ENCODE peak calls at places on chromosome 4, in nine cellular contexts. F, D, L, C, U, P, B, X and Y are unnamed samples.

GRCh38 chr4:59380841-59381366 is 1819.2 kb upstream of the ADGRL3 start:
- DNase-seq in X (no peak), U (no peak), P (no peak), D (no peak), L (no peak), B (peak), C (no peak), F (no peak), Y (no peak)

GRCh38 chr4:53800741-53801140 is 209.5 kb upstream of the LNX1 start:
- DNase-seq in B (peak), L (no peak), C (no peak), P (no peak), D (no peak), F (no peak), X (no peak), U (no peak), Y (no peak)

GRCh38 chr4:83905952-83906351 is 370.0 kb downstream of the GPAT3 start:
- DNase-seq in C (no peak), L (no peak), B (no peak), P (no peak), F (no peak), X (no peak), U (no peak), D (no peak), Y (no peak)

GRCh38 chr4:105352826-105353225 is 121.0 kb downstream of the PPA2 start:
- DNase-seq in L (no peak), P (no peak), B (peak), C (no peak), U (no peak), F (no peak), D (no peak), X (no peak), Y (no peak)

GRCh38 chr4:148068065-148068911 is 336.4 kb downstream of the ARHGAP10 start:
- DNase-seq in F (no peak), D (no peak), C (no peak), U (no peak), B (no peak), L (no peak), X (no peak), P (no peak), Y (no peak)

GRCh38 chr4:83889802-83890201 is 353.9 kb downstream of the GPAT3 start:
- DNase-seq in L (peak), X (no peak), C (no peak), F (no peak), P (no peak), U (peak), D (no peak), B (peak), Y (no peak)

GRCh38 chr4:152454398-152455011 is 81.4 kb downstream of the FBXW7 start:
- DNase-seq in U (peak), X (no peak), C (no peak), B (peak), L (no peak), P (no peak), D (no peak), F (peak), Y (no peak)

GRCh38 chr4:127685292-127685691 is 44.9 kb upstream of the SLC25A31 start:
- DNase-seq in X (no peak), P (no peak), U (peak), B (peak), D (no peak), C (no peak), L (no peak), F (no peak), Y (no peak)

GRCh38 chr4:76831475-76832390 is 66.2 kb downstream of the SOWAHB start:
- DNase-seq in P (peak), D (no peak), C (no peak), L (no peak), B (no peak), U (no peak), X (no peak), F (no peak), Y (no peak)

GRCh38 chr4:65653740-65654361 is 16.4 kb downstream of the EPHA5 start:
- DNase-seq in X (no peak), F (no peak), C (no peak), B (no peak), P (no peak), L (no peak), U (no peak), D (no peak), Y (no peak)

GRCh38 chr4:40152642-40153041 is 44.2 kb upstream of the RHOH start:
- DNase-seq in C (no peak), X (no peak), U (no peak), F (no peak), P (no peak), B (no peak), L (no peak), D (no peak), Y (no peak)

GRCh38 chr4:56728512-56728911 is 47.4 kb upstream of the HOPX start:
- DNase-seq in F (no peak), L (peak), B (peak), D (peak), U (peak), C (no peak), P (peak), X (peak), Y (peak)

GRCh38 chr4:76546282-76547166 is 111.5 kb downstream of the SHROOM3 start:
- DNase-seq in B (peak), P (peak), L (peak), F (peak), C (no peak), D (no peak), X (peak), U (peak), Y (no peak)

GRCh38 chr4:83340692-83341343 is 6.2 kb upstream of the HPSE start:
- DNase-seq in U (no peak), B (no peak), X (no peak), P (no peak), C (no peak), L (no peak), F (no peak), D (no peak), Y (no peak)

GRCh38 chr4:74547042-74547441 is 102.1 kb downstream of the AREG start:
- DNase-seq in C (no peak), U (no peak), X (no peak), P (no peak), B (no peak), D (no peak), L (no peak), F (no peak), Y (no peak)

GRCh38 chr4:147683172-147683571 is 791 bp downstream of the PRMT9 start:
- DNase-seq in C (no peak), X (no peak), D (no peak), L (no peak), P (no peak), F (no peak), B (peak), U (peak), Y (no peak)

GRCh38 chr4:70600305-70600704 is 8.2 kb downstream of the AMBN start:
- DNase-seq in U (no peak), D (no peak), X (no peak), P (no peak), L (no peak), F (no peak), B (peak), C (no peak), Y (no peak)

GRCh38 chr4:159358226-159358625 is 255.3 kb downstream of the RAPGEF2 start:
- DNase-seq in X (no peak), P (no peak), C (no peak), F (no peak), D (no peak), L (no peak), B (peak), U (peak), Y (no peak)

GRCh38 chr4:27702710-27703431 is 842.2 kb downstream of the STIM2 start:
- DNase-seq in L (no peak), U (no peak), X (no peak), D (no peak), C (no peak), B (no peak), F (no peak), P (no peak), Y (no peak)

GRCh38 chr4:147590249-147590920 is 26.8 kb upstream of the TMEM184C start:
- DNase-seq in B (peak), L (no peak), D (peak), P (peak), C (peak), U (peak), X (peak), F (no peak), Y (peak)

GRCh38 chr4:8379281-8379680 is 61.2 kb downstream of the ACOX3 start:
- DNase-seq in U (no peak), L (no peak), F (no peak), X (no peak), C (no peak), B (no peak), P (no peak), D (no peak), Y (no peak)

GRCh38 chr4:88619973-88620372 is 27.7 kb downstream of the HERC3 start:
- DNase-seq in C (no peak), X (no peak), B (peak), F (no peak), L (no peak), U (no peak), D (no peak), P (no peak), Y (no peak)

GRCh38 chr4:25702848-25703247 is 47.2 kb downstream of the SLC34A2 start:
- DNase-seq in B (peak), C (no peak), F (no peak), P (no peak), D (no peak), U (peak), L (no peak), X (no peak), Y (peak)

GRCh38 chr4:141657550-141657949 is 21.2 kb downstream of the IL15 start:
- DNase-seq in D (no peak), F (no peak), X (no peak), U (no peak), B (peak), P (no peak), L (no peak), C (no peak), Y (no peak)

GRCh38 chr4:20253799-20254409 is 2.2 kb downstream of the SLIT2 start:
- DNase-seq in X (no peak), F (no peak), U (peak), L (no peak), P (peak), C (no peak), D (no peak), B (peak), Y (no peak)

GRCh38 chr4:15344041-15344440 is 83.8 kb upstream of the C1QTNF7 start:
- DNase-seq in D (no peak), P (no peak), F (no peak), X (no peak), B (peak), L (peak), U (peak), C (no peak), Y (no peak)

GRCh38 chr4:135277116-135277979 is 1075.8 kb upstream of the PABPC4L start:
- DNase-seq in C (no peak), D (no peak), B (peak), X (no peak), U (peak), P (no peak), F (no peak), L (no peak), Y (no peak)

GRCh38 chr4:121370729-121371325 is 10.0 kb downstream of the QRFPR start:
- DNase-seq in D (no peak), L (no peak), B (peak), P (no peak), C (no peak), X (peak), U (peak), F (no peak), Y (peak)

GRCh38 chr4:3817561-3817960 is 51.4 kb downstream of the ADRA2C start:
- DNase-seq in U (no peak), F (no peak), D (no peak), P (no peak), C (no peak), B (no peak), L (no peak), X (no peak), Y (no peak)

GRCh38 chr4:98150092-98150761 is 7.0 kb upstream of the STPG2 start:
- DNase-seq in F (no peak), B (peak), P (no peak), U (peak), D (no peak), C (no peak), X (no peak), L (no peak), Y (no peak)

GRCh38 chr4:158775091-158775651 is 6.3 kb downstream of the FNIP2 start:
- DNase-seq in L (no peak), C (no peak), B (peak), F (no peak), D (no peak), U (peak), X (no peak), P (no peak), Y (peak)

GRCh38 chr4:134202557-134202956 is 968 bp upstream of the PABPC4L start:
- DNase-seq in U (peak), D (no peak), L (peak), F (no peak), C (no peak), X (no peak), P (no peak), B (peak), Y (no peak)

GRCh38 chr4:163300445-163300844 is 32.0 kb downstream of the NPY1R start:
- DNase-seq in C (no peak), U (no peak), D (no peak), X (no peak), B (no peak), L (no peak), F (no peak), P (no peak), Y (no peak)

GRCh38 chr4:1402516-1403101 is 3.6 kb downstream of the NKX1-1 start:
- DNase-seq in B (no peak), X (peak), F (no peak), P (no peak), D (no peak), U (peak), C (no peak), L (no peak), Y (no peak)

GRCh38 chr4:189202182-189202868 is 738.3 kb upstream of the FRG1 start:
- DNase-seq in U (peak), C (no peak), P (peak), L (peak), B (peak), X (peak), D (peak), F (no peak), Y (peak)

GRCh38 chr4:145279122-145279960 is 99.0 kb upstream of the OTUD4 start:
- DNase-seq in D (no peak), B (peak), U (peak), F (no peak), P (peak), L (peak), C (no peak), X (no peak), Y (no peak)

GRCh38 chr4:185394568-185395254 is 1.0 kb downstream of the LRP2BP start:
- DNase-seq in X (no peak), U (no peak), L (no peak), F (no peak), B (no peak), D (no peak), P (no peak), C (no peak), Y (no peak)